ENCODE peak calls at places on chromosomes 6 and 20, in six cellular contexts. One of them, this sample, is unnamed.

GRCh38 chr6:117908246-117909107 is 1.4 kb downstream of the SLC35F1 start:
- DNase-seq in IMR-90: no peak
- DNase-seq in mesenchymal stem cell: no peak
- DNase-seq in H1: no peak
- DNase-seq in H9: peak
- DNase-seq in neuronal stem cell: no peak
- DNase-seq in this sample: no peak

GRCh38 chr6:37433657-37434271 is 743 bp downstream of the CMTR1 start:
- DNase-seq in H1: no peak
- DNase-seq in mesenchymal stem cell: peak
- DNase-seq in neuronal stem cell: no peak
- DNase-seq in IMR-90: peak
- DNase-seq in H9: no peak
- DNase-seq in this sample: no peak

GRCh38 chr20:36591281-36591680 is 14.3 kb upstream of the RAB5IF start:
- DNase-seq in IMR-90: no peak
- DNase-seq in H1: no peak
- DNase-seq in mesenchymal stem cell: no peak
- DNase-seq in neuronal stem cell: no peak
- DNase-seq in H9: no peak
- DNase-seq in this sample: no peak

GRCh38 chr6:111566222-111566717 is 39.4 kb downstream of the TRAF3IP2 start:
- DNase-seq in H1: no peak
- DNase-seq in H9: no peak
- DNase-seq in mesenchymal stem cell: no peak
- DNase-seq in IMR-90: peak
- DNase-seq in neuronal stem cell: no peak
- DNase-seq in this sample: no peak

GRCh38 chr6:130674604-130675003 is 152.6 kb upstream of the SMLR1 start:
- DNase-seq in H1: no peak
- DNase-seq in neuronal stem cell: no peak
- DNase-seq in mesenchymal stem cell: peak
- DNase-seq in H9: no peak
- DNase-seq in IMR-90: no peak
- DNase-seq in this sample: no peak

GRCh38 chr6:166474721-166475565 is 92.2 kb upstream of the MPC1 start:
- DNase-seq in IMR-90: no peak
- DNase-seq in neuronal stem cell: no peak
- DNase-seq in H9: no peak
- DNase-seq in mesenchymal stem cell: no peak
- DNase-seq in H1: no peak
- DNase-seq in this sample: no peak

GRCh38 chr6:128394171-128394570 is 126.2 kb downstream of the PTPRK start:
- DNase-seq in H1: no peak
- DNase-seq in neuronal stem cell: no peak
- DNase-seq in IMR-90: peak
- DNase-seq in H9: no peak
- DNase-seq in mesenchymal stem cell: no peak
- DNase-seq in this sample: no peak

GRCh38 chr20:42191140-42191860 is 573.1 kb upstream of the CHD6 start:
- DNase-seq in H9: peak
- DNase-seq in mesenchymal stem cell: no peak
- DNase-seq in H1: no peak
- DNase-seq in IMR-90: no peak
- DNase-seq in neuronal stem cell: no peak
- DNase-seq in this sample: peak

GRCh38 chr6:105301756-105302616 is 100.9 kb downstream of the PREP start:
- DNase-seq in IMR-90: no peak
- DNase-seq in H1: no peak
- DNase-seq in mesenchymal stem cell: no peak
- DNase-seq in neuronal stem cell: no peak
- DNase-seq in H9: no peak
- DNase-seq in this sample: no peak

GRCh38 chr6:105302617-105303128 is 100.2 kb downstream of the PREP start:
- DNase-seq in neuronal stem cell: no peak
- DNase-seq in H1: no peak
- DNase-seq in IMR-90: no peak
- DNase-seq in H9: peak
- DNase-seq in mesenchymal stem cell: no peak
- DNase-seq in this sample: no peak

GRCh38 chr6:105300090-105300489 is 102.8 kb downstream of the PREP start:
- DNase-seq in H9: no peak
- DNase-seq in H1: no peak
- DNase-seq in mesenchymal stem cell: no peak
- DNase-seq in neuronal stem cell: no peak
- DNase-seq in IMR-90: peak
- DNase-seq in this sample: no peak

GRCh38 chr6:105304366-105304765 is 98.5 kb downstream of the PREP start:
- DNase-seq in neuronal stem cell: no peak
- DNase-seq in IMR-90: no peak
- DNase-seq in H1: no peak
- DNase-seq in mesenchymal stem cell: no peak
- DNase-seq in H9: no peak
- DNase-seq in this sample: no peak

DNA sequence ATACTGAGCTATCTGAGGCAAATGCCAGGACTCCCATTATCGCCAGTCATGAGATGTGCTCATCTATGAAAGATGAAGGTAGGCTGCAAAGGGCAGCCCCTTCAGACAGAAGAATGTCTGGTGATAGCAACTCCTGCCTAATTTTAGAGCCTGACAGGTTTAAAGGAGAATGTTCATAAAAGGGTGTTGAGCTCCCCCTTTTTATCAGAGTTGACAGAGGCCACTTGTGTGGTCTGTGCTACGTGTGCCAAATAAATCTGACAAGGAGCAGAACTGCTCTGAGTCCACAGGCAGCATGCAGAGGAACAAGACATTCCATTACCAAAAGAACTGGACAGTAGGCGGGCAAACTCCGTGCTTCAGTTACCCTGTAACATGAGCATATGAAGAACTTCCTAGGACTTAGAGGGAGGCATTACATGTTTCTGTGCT is 101.8 kb downstream of the PREP start:
- DNase-seq in mesenchymal stem cell: peak
- DNase-seq in neuronal stem cell: no peak
- DNase-seq in IMR-90: peak
- DNase-seq in H9: no peak
- DNase-seq in H1: no peak
- DNase-seq in this sample: no peak
- H3K14ac ChIP-seq in mesenchymal stem cell: no peak
- H3K14ac ChIP-seq in neuronal stem cell: no peak
- H3K14ac ChIP-seq in IMR-90: no peak
- H3K14ac ChIP-seq in H9: no peak
- H3K14ac ChIP-seq in H1: no peak
- H3K14ac ChIP-seq in this sample: no peak

DNA sequence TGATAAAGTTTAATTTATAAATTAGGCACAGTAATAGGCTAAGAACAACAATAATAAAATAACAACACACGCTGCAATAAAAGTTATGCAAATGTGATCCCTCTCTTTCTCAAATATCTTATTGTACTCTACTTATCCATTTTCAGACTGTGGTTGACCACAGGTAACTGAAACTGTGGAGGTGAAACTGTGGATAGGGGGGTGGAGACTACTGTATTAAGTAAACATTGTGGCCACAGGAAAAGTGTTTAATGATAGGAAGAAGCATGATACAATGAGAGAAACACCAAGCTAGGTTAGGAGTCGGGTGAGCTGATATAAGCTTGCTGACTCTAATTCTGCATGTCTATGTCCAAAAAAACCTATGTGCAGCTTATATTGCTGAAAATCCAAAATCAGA is 23.0 kb downstream of the NHLRC1 start:
- DNase-seq in neuronal stem cell: no peak
- DNase-seq in H1: no peak
- DNase-seq in IMR-90: no peak
- DNase-seq in H9: no peak
- DNase-seq in mesenchymal stem cell: no peak
- DNase-seq in this sample: no peak
- H3K14ac ChIP-seq in neuronal stem cell: no peak
- H3K14ac ChIP-seq in H1: no peak
- H3K14ac ChIP-seq in IMR-90: no peak
- H3K14ac ChIP-seq in H9: no peak
- H3K14ac ChIP-seq in mesenchymal stem cell: no peak
- H3K14ac ChIP-seq in this sample: no peak

GRCh38 chr20:1345756-1346093 is 16.8 kb upstream of the SDCBP2 start:
- DNase-seq in mesenchymal stem cell: no peak
- DNase-seq in H9: no peak
- DNase-seq in IMR-90: no peak
- DNase-seq in neuronal stem cell: no peak
- DNase-seq in H1: no peak
- DNase-seq in this sample: no peak

GRCh38 chr20:1341561-1342265 is 12.8 kb upstream of the SDCBP2 start:
- DNase-seq in H9: peak
- DNase-seq in mesenchymal stem cell: peak
- DNase-seq in neuronal stem cell: no peak
- DNase-seq in H1: peak
- DNase-seq in IMR-90: peak
- DNase-seq in this sample: peak

GRCh38 chr20:1345030-1345755 is 16.3 kb upstream of the SDCBP2 start:
- DNase-seq in H1: peak
- DNase-seq in mesenchymal stem cell: no peak
- DNase-seq in H9: peak
- DNase-seq in IMR-90: no peak
- DNase-seq in neuronal stem cell: no peak
- DNase-seq in this sample: no peak

DNA sequence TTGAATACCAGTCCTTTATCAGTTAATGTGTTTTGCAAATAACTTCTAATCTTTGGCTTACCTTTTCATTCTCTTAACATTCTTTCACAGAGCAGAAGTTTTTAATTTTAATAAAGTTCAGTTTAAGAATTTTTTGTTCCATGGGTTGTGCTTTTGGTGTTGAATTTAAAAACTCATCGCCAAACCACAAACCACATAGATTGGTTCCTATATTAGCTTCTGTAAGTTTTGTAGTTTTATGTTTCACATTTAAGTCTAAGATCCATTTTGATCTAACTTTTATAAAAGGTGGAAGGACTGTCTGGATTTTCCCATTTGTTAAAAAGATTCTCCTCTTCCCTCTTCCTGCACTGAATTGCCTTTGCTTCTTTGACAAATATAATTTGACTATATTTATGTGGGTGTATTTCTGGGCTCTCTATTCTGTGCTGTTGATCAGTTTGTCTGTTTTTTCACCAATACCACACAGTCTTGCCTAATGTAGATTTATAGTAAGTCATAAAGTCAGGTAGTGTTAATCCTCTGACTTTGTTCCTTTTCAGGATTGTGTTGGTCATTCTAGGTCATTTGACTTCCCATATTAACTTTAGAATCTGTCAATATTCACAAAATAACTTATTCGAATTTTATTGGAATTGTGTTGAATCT is 17.5 kb upstream of the SDCBP2 start:
- DNase-seq in H9: no peak
- DNase-seq in mesenchymal stem cell: no peak
- DNase-seq in H1: no peak
- DNase-seq in IMR-90: no peak
- DNase-seq in neuronal stem cell: no peak
- DNase-seq in this sample: no peak
- H3K14ac ChIP-seq in H9: no peak
- H3K14ac ChIP-seq in mesenchymal stem cell: no peak
- H3K14ac ChIP-seq in H1: no peak
- H3K14ac ChIP-seq in IMR-90: no peak
- H3K14ac ChIP-seq in neuronal stem cell: no peak
- H3K14ac ChIP-seq in this sample: no peak

GRCh38 chr20:4866429-4866828 is 134.9 kb downstream of the SLC23A2 start:
- DNase-seq in IMR-90: no peak
- DNase-seq in neuronal stem cell: no peak
- DNase-seq in mesenchymal stem cell: no peak
- DNase-seq in H9: no peak
- DNase-seq in H1: no peak
- DNase-seq in this sample: no peak
- H3K14ac ChIP-seq in IMR-90: no peak
- H3K14ac ChIP-seq in neuronal stem cell: no peak
- H3K14ac ChIP-seq in mesenchymal stem cell: no peak
- H3K14ac ChIP-seq in H9: no peak
- H3K14ac ChIP-seq in H1: no peak
- H3K14ac ChIP-seq in this sample: no peak

GRCh38 chr6:53999088-53999755 is 112.0 kb upstream of the MLIP start:
- DNase-seq in neuronal stem cell: no peak
- DNase-seq in IMR-90: no peak
- DNase-seq in mesenchymal stem cell: peak
- DNase-seq in H9: no peak
- DNase-seq in H1: no peak
- DNase-seq in this sample: peak
- H3K14ac ChIP-seq in neuronal stem cell: no peak
- H3K14ac ChIP-seq in IMR-90: no peak
- H3K14ac ChIP-seq in mesenchymal stem cell: no peak
- H3K14ac ChIP-seq in H9: no peak
- H3K14ac ChIP-seq in H1: no peak
- H3K14ac ChIP-seq in this sample: no peak

DNA sequence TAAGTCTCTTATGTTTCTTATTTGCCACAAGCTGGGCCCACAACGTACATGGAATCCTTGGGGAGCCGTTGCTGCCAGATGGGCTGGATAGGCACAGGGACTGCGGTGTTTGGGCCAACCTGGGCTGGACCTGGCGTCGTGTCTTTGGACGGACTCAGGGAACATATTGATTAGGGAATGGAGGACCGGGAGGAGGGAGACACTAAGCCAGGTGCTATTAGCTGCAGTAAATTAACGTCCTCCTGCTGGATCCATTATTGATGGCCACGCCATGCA is 79.6 kb upstream of the AFDN start:
- DNase-seq in H1: no peak
- DNase-seq in mesenchymal stem cell: no peak
- DNase-seq in IMR-90: no peak
- DNase-seq in H9: no peak
- DNase-seq in neuronal stem cell: no peak
- DNase-seq in this sample: no peak
- H3K14ac ChIP-seq in H1: no peak
- H3K14ac ChIP-seq in mesenchymal stem cell: peak
- H3K14ac ChIP-seq in IMR-90: no peak
- H3K14ac ChIP-seq in H9: no peak
- H3K14ac ChIP-seq in neuronal stem cell: no peak
- H3K14ac ChIP-seq in this sample: peak

DNA sequence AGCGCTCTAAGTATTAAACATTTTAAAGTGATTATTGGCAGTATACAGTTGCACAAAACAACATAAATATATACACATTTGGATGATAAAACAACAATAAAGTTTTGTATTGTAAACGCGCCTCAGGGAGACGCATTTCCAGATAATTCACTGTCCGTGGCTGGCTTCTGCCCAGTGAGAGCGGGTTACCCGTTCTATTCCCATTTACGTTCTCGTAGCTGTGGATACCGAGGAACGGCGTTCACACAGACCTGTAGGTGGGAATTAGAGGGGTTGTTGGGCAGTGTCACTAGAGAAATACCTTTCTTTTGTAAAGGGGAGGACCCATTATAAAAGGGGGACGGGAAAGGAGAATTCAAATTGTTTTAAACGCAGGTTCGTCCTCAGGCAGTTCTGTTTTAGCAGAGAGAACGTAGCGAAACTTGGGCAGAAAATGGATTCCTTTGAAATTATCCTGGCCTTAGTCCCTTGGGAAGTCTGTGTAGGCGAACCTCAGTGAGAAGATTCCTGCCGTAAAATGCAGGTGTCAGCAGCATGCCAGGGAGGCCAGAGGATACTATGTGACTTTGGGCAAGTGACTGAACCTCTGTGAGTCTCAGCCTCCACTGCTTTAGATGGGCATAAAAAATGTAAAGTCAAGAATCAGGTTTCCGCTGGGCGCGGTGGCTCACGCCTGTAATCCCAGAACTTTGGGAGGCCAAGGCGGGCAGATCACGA is 756 bp downstream of the MTG2 start:
- DNase-seq in IMR-90: no peak
- DNase-seq in mesenchymal stem cell: peak
- DNase-seq in neuronal stem cell: no peak
- DNase-seq in H9: no peak
- DNase-seq in H1: no peak
- DNase-seq in this sample: peak
- H3K14ac ChIP-seq in IMR-90: peak
- H3K14ac ChIP-seq in mesenchymal stem cell: no peak
- H3K14ac ChIP-seq in neuronal stem cell: no peak
- H3K14ac ChIP-seq in H9: no peak
- H3K14ac ChIP-seq in H1: no peak
- H3K14ac ChIP-seq in this sample: peak

GRCh38 chr6:3893487-3893886 is 44.3 kb downstream of the FAM50B start:
- DNase-seq in H1: no peak
- DNase-seq in IMR-90: no peak
- DNase-seq in H9: no peak
- DNase-seq in neuronal stem cell: no peak
- DNase-seq in mesenchymal stem cell: no peak
- DNase-seq in this sample: no peak
- H3K14ac ChIP-seq in H1: no peak
- H3K14ac ChIP-seq in IMR-90: no peak
- H3K14ac ChIP-seq in H9: no peak
- H3K14ac ChIP-seq in neuronal stem cell: no peak
- H3K14ac ChIP-seq in mesenchymal stem cell: no peak
- H3K14ac ChIP-seq in this sample: no peak

This sample was measured in trophoblast cell.